ENCODE peak calls at places on chromosome X, in seven cellular contexts. H is A549, N is suprapubic skin, C is ovary, L is uterus, V is tibial nerve, A is NB4. O is an unnamed sample.

GRCh38 chrX:19793471-19793870 is 93.9 kb downstream of the SH3KBP1 start:
- DNase-seq in H (no peak), N (no peak), C (no peak), L (no peak), V (no peak), A (no peak), O (no peak)

GRCh38 chrX:50045808-50046207 is 123.4 kb downstream of the CLCN5 start:
- DNase-seq in H (no peak), N (no peak), C (no peak), L (no peak), V (no peak), A (no peak), O (no peak)

GRCh38 chrX:130887392-130887791 is 15.6 kb downstream of the ENOX2 start:
- DNase-seq in H (no peak), N (no peak), C (no peak), L (no peak), V (no peak), A (no peak), O (no peak)

GRCh38 chrX:34426334-34426733 is 230.8 kb downstream of the TMEM47 start:
- DNase-seq in H (no peak), N (no peak), C (no peak), L (no peak), V (no peak), A (no peak), O (no peak)

GRCh38 chrX:152897216-152898144 is at the start of gene ZNF185:
- DNase-seq in H (peak), N (no peak), C (no peak), L (no peak), V (no peak), A (no peak), O (no peak)

GRCh38 chrX:32045149-32045548 is 973.3 kb upstream of the FTHL17 start:
- DNase-seq in H (no peak), N (no peak), C (no peak), L (no peak), V (no peak), A (no peak), O (no peak)

GRCh38 chrX:97211070-97211469 is 327.4 kb downstream of the RPA4 start:
- DNase-seq in H (no peak), N (no peak), C (no peak), L (no peak), V (no peak), A (no peak), O (no peak)

GRCh38 chrX:133250184-133251080 is 32.3 kb upstream of the TFDP3 start:
- DNase-seq in H (no peak), N (no peak), C (no peak), L (no peak), V (no peak), A (no peak), O (no peak)

GRCh38 chrX:31070057-31070468 is 1.8 kb downstream of the FTHL17 start:
- DNase-seq in H (no peak), N (no peak), C (no peak), L (no peak), V (no peak), A (no peak), O (no peak)

GRCh38 chrX:102659790-102660757 is 8.8 kb downstream of the GPRASP1 start:
- DNase-seq in H (peak), N (peak), C (peak), L (peak), V (peak), A (peak), O (peak)

GRCh38 chrX:21655901-21656586 is 2.1 kb downstream of the KLHL34 start:
- DNase-seq in H (no peak), N (no peak), C (no peak), L (no peak), V (no peak), A (no peak), O (no peak)

GRCh38 chrX:118655561-118656246 is 71.7 kb upstream of the IL13RA1 start:
- DNase-seq in H (no peak), N (no peak), C (no peak), L (no peak), V (no peak), A (no peak), O (no peak)

GRCh38 chrX:1239681-1240142 is 27.3 kb upstream of the CRLF2 start:
- DNase-seq in H (no peak), N (peak), C (peak), L (peak), V (peak), A (peak), O (peak)

GRCh38 chrX:21959362-21960051 is 19.0 kb downstream of the SMS start:
- DNase-seq in H (no peak), N (no peak), C (no peak), L (no peak), V (no peak), A (peak), O (no peak)

GRCh38 chrX:116240446-116240845 is 69.9 kb downstream of the AGTR2 start:
- DNase-seq in H (no peak), N (no peak), C (no peak), L (no peak), V (no peak), A (no peak), O (no peak)

GRCh38 chrX:111270339-111270738 is at the start of gene CAPN6:
- DNase-seq in H (no peak), N (no peak), C (peak), L (peak), V (no peak), A (no peak), O (peak)

GRCh38 chrX:140508958-140509357 is 4.1 kb upstream of the SOX3 start:
- DNase-seq in H (no peak), N (no peak), C (no peak), L (no peak), V (no peak), A (no peak), O (no peak)

GRCh38 chrX:138011461-138011860 is 445.5 kb downstream of the ZIC3 start:
- DNase-seq in H (no peak), N (no peak), C (no peak), L (no peak), V (no peak), A (no peak), O (no peak)

GRCh38 chrX:106436695-106437094 is 175.1 kb upstream of the RADX start:
- DNase-seq in H (no peak), N (no peak), C (no peak), L (no peak), V (no peak), A (no peak), O (no peak)

GRCh38 chrX:154805696-154806091 is 409 bp upstream of the MPP1 start:
- DNase-seq in H (no peak), N (no peak), C (no peak), L (no peak), V (no peak), A (no peak), O (no peak)

GRCh38 chrX:65871671-65872311 is 168.1 kb downstream of the VSIG4 start:
- DNase-seq in H (peak), N (no peak), C (no peak), L (no peak), V (no peak), A (peak), O (no peak)

GRCh38 chrX:153456161-153456560 is 10.3 kb upstream of the TREX2 start:
- DNase-seq in H (no peak), N (no peak), C (no peak), L (no peak), V (no peak), A (no peak), O (no peak)

GRCh38 chrX:45497290-45497689 is 296.6 kb upstream of the DIPK2B start:
- DNase-seq in H (no peak), N (no peak), C (no peak), L (no peak), V (no peak), A (no peak), O (no peak)

GRCh38 chrX:82757614-82758013 is 750.5 kb upstream of the POU3F4 start:
- DNase-seq in H (no peak), N (no peak), C (no peak), L (no peak), V (no peak), A (no peak), O (no peak)

GRCh38 chrX:149877636-149878035 is 3.3 kb upstream of the MAGEA8 start:
- DNase-seq in H (no peak), N (no peak), C (no peak), L (no peak), V (no peak), A (no peak), O (no peak)

GRCh38 chrX:111181883-111182400 is 86.0 kb downstream of the PAK3 start:
- DNase-seq in H (no peak), N (no peak), C (no peak), L (no peak), V (no peak), A (no peak), O (no peak)

GRCh38 chrX:40845331-40845911 is 110.1 kb upstream of the MED14 start:
- DNase-seq in H (no peak), N (no peak), C (peak), L (peak), V (no peak), A (no peak), O (no peak)

GRCh38 chrX:151825927-151826471 is 86.7 kb upstream of the MAGEA4 start:
- DNase-seq in H (peak), N (no peak), C (no peak), L (no peak), V (peak), A (no peak), O (no peak)

GRCh38 chrX:118677318-118677717 is 50.1 kb upstream of the IL13RA1 start:
- DNase-seq in H (no peak), N (no peak), C (no peak), L (no peak), V (no peak), A (no peak), O (no peak)

GRCh38 chrX:32987139-32987538 is 224.2 kb downstream of the DMD start:
- DNase-seq in H (no peak), N (no peak), C (no peak), L (no peak), V (no peak), A (no peak), O (no peak)

GRCh38 chrX:152896450-152896849 is 1.4 kb upstream of the ZNF185 start:
- DNase-seq in H (peak), N (no peak), C (no peak), L (no peak), V (no peak), A (peak), O (no peak)

GRCh38 chrX:37871626-37872302 is 24.4 kb upstream of the DYNLT3 start:
- DNase-seq in H (peak), N (no peak), C (no peak), L (no peak), V (no peak), A (peak), O (no peak)

GRCh38 chrX:109839694-109840358 is 106.8 kb upstream of the ACSL4 start:
- DNase-seq in H (peak), N (no peak), C (no peak), L (no peak), V (no peak), A (peak), O (no peak)

GRCh38 chrX:118761950-118762725 is 34.7 kb downstream of the IL13RA1 start:
- DNase-seq in H (no peak), N (no peak), C (no peak), L (no peak), V (no peak), A (peak), O (no peak)

GRCh38 chrX:153477458-153477857 is 7.1 kb upstream of the HAUS7 start:
- DNase-seq in H (no peak), N (no peak), C (no peak), L (no peak), V (no peak), A (no peak), O (no peak)

GRCh38 chrX:3994315-3994714 is 280.9 kb upstream of the PRKX start:
- DNase-seq in H (no peak), N (no peak), C (no peak), L (no peak), V (no peak), A (no peak), O (no peak)

GRCh38 chrX:81229208-81229607 is 27.3 kb downstream of the SH3BGRL start:
- DNase-seq in H (no peak), N (no peak), C (no peak), L (no peak), V (no peak), A (no peak), O (no peak)

GRCh38 chrX:115702982-115703381 is 142.0 kb downstream of the PLS3 start:
- DNase-seq in H (no peak), N (no peak), C (no peak), L (no peak), V (no peak), A (no peak), O (no peak)

GRCh38 chrX:18548996-18549395 is 122.9 kb downstream of the RS1 start:
- DNase-seq in H (no peak), N (no peak), C (no peak), L (no peak), V (no peak), A (no peak), O (no peak)

GRCh38 chrX:112642349-112642748 is 37.4 kb downstream of the LHFPL1 start:
- DNase-seq in H (peak), N (no peak), C (peak), L (no peak), V (peak), A (peak), O (no peak)

GRCh38 chrX:39688576-39689373 is 409.0 kb downstream of the BCOR start:
- DNase-seq in H (peak), N (no peak), C (peak), L (peak), V (peak), A (peak), O (peak)
- TF ChIP-seq POLR2A in H (peak), N (no peak), C (no peak), L (peak), V (peak), A (no peak), O (no peak)

DNA sequence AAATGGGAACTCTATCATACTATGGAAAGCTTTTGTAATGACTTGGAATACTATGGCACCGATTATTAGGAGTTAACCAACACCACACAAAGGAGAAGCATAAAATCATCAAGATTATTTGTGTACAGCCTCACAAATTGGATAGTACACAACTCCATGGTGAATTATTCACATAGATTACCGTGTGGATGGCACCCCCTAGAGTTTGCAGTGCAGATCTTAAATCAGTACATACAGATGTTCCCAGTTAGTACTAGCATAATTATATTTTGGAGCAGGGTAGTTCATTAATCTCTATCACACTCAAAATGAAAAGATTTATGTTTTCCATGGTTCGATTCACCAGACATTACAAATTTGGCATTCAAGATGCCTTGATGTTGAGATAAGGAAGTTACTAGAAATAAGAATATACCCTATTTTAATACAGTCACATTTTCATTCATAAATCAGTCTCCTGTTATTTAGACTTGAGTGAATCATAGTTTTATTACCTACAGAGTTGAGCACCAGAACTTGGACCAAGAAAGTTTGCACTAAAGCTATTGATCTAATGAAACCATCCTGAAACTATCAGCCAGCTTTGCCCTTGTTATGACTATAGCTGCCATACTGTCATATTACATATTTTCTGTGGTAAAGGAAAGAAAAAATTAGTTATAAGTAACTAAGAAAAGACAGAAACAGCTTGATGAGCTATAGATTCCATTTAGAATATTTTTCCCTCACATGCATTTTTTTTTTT is 531.8 kb downstream of the GLUD2 start:
- DNase-seq in H (no peak), N (no peak), C (no peak), L (no peak), V (peak), A (peak), O (no peak)
- TF ChIP-seq CTCF in H (peak), N (no peak), C (no peak), L (no peak), V (no peak), A (peak), O (no peak)

GRCh38 chrX:13834316-13834715 is 17.4 kb upstream of the GPM6B start:
- DNase-seq in H (no peak), N (no peak), C (no peak), L (no peak), V (no peak), A (no peak), O (no peak)

GRCh38 chrX:13837290-13837745 is 20.4 kb upstream of the GPM6B start:
- DNase-seq in H (no peak), N (no peak), C (no peak), L (no peak), V (no peak), A (no peak), O (no peak)

GRCh38 chrX:13840121-13840520 is 23.2 kb upstream of the GPM6B start:
- DNase-seq in H (no peak), N (no peak), C (no peak), L (no peak), V (no peak), A (no peak), O (no peak)

GRCh38 chrX:13835825-13836224 is 18.9 kb upstream of the GPM6B start:
- DNase-seq in H (no peak), N (no peak), C (no peak), L (no peak), V (no peak), A (no peak), O (no peak)

GRCh38 chrX:13836575-13836974 is 19.7 kb upstream of the GPM6B start:
- DNase-seq in H (no peak), N (no peak), C (no peak), L (no peak), V (no peak), A (no peak), O (no peak)
- H3K4me3 ChIP-seq in H (no peak), N (no peak), C (no peak), L (no peak), V (no peak), A (no peak), O (no peak)

GRCh38 chrX:48918644-48919340 is at the start of gene PIM2:
- DNase-seq in H (peak), N (peak), C (peak), L (peak), V (peak), A (peak), O (peak)
- TF ChIP-seq POLR2A in H (peak), N (peak), C (peak), L (peak), V (peak), A (peak), O (peak)

DNA sequence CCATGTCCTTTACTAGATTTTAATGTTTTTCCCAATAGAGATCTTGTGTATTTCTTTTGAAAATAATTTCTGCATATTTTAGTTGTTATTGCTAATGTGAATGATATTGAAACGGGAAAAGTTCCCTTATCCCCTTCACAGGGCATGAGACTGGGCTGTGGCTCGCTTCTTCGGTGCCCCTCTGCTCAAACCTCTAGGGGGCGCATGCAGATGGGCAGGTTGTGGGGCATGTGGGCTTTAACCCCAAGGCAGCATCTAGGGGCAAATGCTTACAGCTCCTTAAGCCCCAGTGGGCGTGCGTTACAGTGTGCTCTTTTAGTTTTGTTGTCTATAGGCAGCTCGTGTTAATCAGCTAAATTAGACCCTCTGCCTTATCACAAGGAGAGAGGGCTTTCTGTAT is 194.7 kb downstream of the OPHN1 start:
- DNase-seq in H (no peak), N (no peak), C (no peak), L (no peak), V (no peak), A (peak), O (no peak)
- TF ChIP-seq CTCF in H (peak), N (no peak), C (no peak), L (no peak), V (no peak), A (peak), O (no peak)

GRCh38 chrX:87005885-87006284 is 511.7 kb upstream of the KLHL4 start:
- DNase-seq in H (no peak), N (no peak), C (no peak), L (no peak), V (no peak), A (no peak), O (no peak)
- H3K4me3 ChIP-seq in H (no peak), N (no peak), C (no peak), L (no peak), V (no peak), A (no peak), O (no peak)

GRCh38 chrX:123682182-123682581 is 50.7 kb downstream of the THOC2 start:
- DNase-seq in H (no peak), N (no peak), C (no peak), L (no peak), V (no peak), A (no peak), O (no peak)

DNA sequence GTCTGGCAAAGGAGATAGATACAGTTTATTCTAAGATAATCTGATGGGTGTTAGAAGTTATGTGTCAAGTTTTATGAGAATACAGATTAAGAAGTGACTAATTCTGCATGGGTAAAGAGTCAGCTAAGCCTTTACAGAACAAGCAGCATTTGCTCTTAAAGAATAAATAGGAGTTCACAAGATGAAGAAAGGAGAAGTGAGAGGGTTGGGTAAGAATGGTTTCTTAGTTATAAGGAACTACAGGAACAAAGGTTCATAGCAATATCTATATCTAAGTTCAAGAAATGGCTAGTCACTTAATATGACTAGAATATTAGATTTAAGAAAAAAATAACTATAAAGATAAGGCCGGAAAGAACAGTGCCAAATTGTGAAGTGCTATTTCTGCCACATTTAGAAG is 47.6 kb downstream of the THOC2 start:
- DNase-seq in H (no peak), N (no peak), C (no peak), L (no peak), V (no peak), A (peak), O (no peak)
- TF ChIP-seq POLR2A in H (no peak), N (no peak), C (no peak), L (no peak), V (no peak), A (no peak), O (no peak)

DNA sequence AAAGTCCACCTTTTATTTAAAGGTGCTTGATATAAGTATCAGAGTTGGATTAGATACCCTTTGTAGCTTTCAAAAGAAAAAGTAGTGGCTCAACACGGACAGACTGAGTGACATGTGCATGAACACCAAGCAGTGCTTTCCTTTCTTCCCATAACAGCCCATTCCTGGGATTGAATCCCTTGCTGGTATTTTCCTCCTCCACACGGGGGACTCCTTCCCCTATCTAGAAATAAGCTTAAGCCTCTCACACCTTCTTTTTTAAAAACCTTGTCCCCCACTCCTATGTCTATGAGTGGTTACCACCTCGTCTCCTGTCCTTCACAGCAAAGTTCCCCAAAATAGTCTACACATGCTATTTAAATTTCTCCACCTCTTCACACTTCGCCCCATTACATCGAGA is 5.1 kb downstream of the AP1S2 start:
- DNase-seq in H (peak), N (no peak), C (no peak), L (no peak), V (no peak), A (peak), O (no peak)
- TF ChIP-seq CTCF in H (peak), N (no peak), C (no peak), L (peak), V (peak), A (no peak), O (no peak)

O was measured in lower leg skin.